ENCODE peak calls at places on chromosomes 11 and 22, in six cellular contexts. H is CD8-positive, alpha-beta T cell; N is body of pancreas; Q is IMR-90; K is Peyer's patch; W is transverse colon. F is an unnamed sample.
A peak's percentile ranks its signal among the peaks of the same experiment; 100 is the strongest.

GRCh38 chr11:118572914-118573550 is 823 bp downstream of the ARCN1 start:
- DNase-seq in N (no peak), W (no peak), Q (peak; percentile 75), H (no peak), K (no peak), F (peak; percentile 10)

GRCh38 chr11:72432347-72433287 is 1.7 kb downstream of the CLPB start:
- DNase-seq in H (no peak), K (no peak), N (no peak), Q (no peak), W (no peak), F (no peak)

GRCh38 chr11:77206264-77207018 is 78.4 kb downstream of the MYO7A start:
- DNase-seq in W (no peak), H (no peak), K (no peak), N (no peak), Q (no peak), F (no peak)

GRCh38 chr22:19571207-19571795 is 47.1 kb upstream of the CLDN5 start:
- DNase-seq in Q (peak; percentile 63), N (no peak), K (no peak), H (no peak), W (no peak), F (no peak)

GRCh38 chr11:116387623-116388022 is 385.2 kb downstream of the BUD13 start:
- DNase-seq in Q (no peak), N (no peak), W (no peak), H (no peak), K (no peak), F (no peak)

GRCh38 chr11:22193348-22194051 is 615 bp downstream of the ANO5 start:
- DNase-seq in N (peak; percentile 31), W (peak; percentile 14), H (peak; percentile 7), K (no peak), Q (no peak), F (no peak)

GRCh38 chr22:26680485-26680884 is 23.1 kb downstream of the MIAT start:
- DNase-seq in Q (no peak), H (no peak), W (no peak), N (no peak), K (no peak), F (no peak)

GRCh38 chr11:119318240-119319135 is 1.6 kb upstream of the MCAM start:
- DNase-seq in N (peak; percentile 45), Q (peak; percentile 81), W (peak; percentile 64), K (peak; percentile 49), H (no peak), F (no peak)

GRCh38 chr11:119144825-119145476 is 3.9 kb upstream of the ABCG4 start:
- DNase-seq in H (peak; percentile 32), K (peak; percentile 72), W (peak; percentile 76), N (peak; percentile 69), Q (peak; percentile 68), F (no peak)

GRCh38 chr11:101835465-101836063 is 79.2 kb upstream of the CEP126 start:
- DNase-seq in H (no peak), W (no peak), N (no peak), Q (peak; percentile 24), K (no peak), F (no peak)

GRCh38 chr11:88303037-88303436 is 34.5 kb downstream of the CTSC start:
- DNase-seq in W (no peak), K (no peak), H (no peak), N (no peak), Q (no peak), F (no peak)

GRCh38 chr22:44269757-44270555 is 42.8 kb downstream of the SHISAL1 start:
- DNase-seq in N (no peak), W (no peak), K (no peak), H (no peak), Q (no peak), F (no peak)

GRCh38 chr22:24768537-24769374 is 5.8 kb downstream of the PIWIL3 start:
- DNase-seq in N (peak; percentile 84), W (peak; percentile 74), K (peak; percentile 64), Q (peak; percentile 76), H (no peak), F (no peak)

GRCh38 chr22:50206599-50206998 is 5.8 kb downstream of the SELENOO start:
- DNase-seq in H (no peak), N (peak; percentile 27), W (peak; percentile 29), K (no peak), Q (peak; percentile 26), F (no peak)

GRCh38 chr22:41480397-41480735 is 11.4 kb downstream of the ACO2 start:
- DNase-seq in K (no peak), H (no peak), Q (peak; percentile 92), W (no peak), N (no peak), F (no peak)

GRCh38 chr22:24495365-24495675 is 188 bp downstream of the UPB1 start:
- DNase-seq in Q (no peak), N (no peak), H (no peak), K (no peak), W (no peak), F (no peak)

GRCh38 chr11:126421243-126421642 is 65.8 kb downstream of the ST3GAL4 start:
- DNase-seq in K (no peak), H (no peak), W (no peak), N (no peak), Q (no peak), F (no peak)

GRCh38 chr11:123233280-123233977 is 38.4 kb upstream of the CLMP start:
- DNase-seq in H (no peak), Q (no peak), K (no peak), W (no peak), N (no peak), F (no peak)

GRCh38 chr11:3126207-3126865 is 38.8 kb downstream of the OSBPL5 start:
- DNase-seq in K (peak; percentile 90), Q (no peak), N (peak; percentile 27), H (no peak), W (peak; percentile 93), F (no peak)

GRCh38 chr11:73249304-73249703 is 22.8 kb upstream of the P2RY6 start:
- DNase-seq in Q (peak; percentile 22), W (peak; percentile 28), N (no peak), K (no peak), H (no peak), F (no peak)

GRCh38 chr11:111297696-111298095 is 650 bp upstream of the POU2AF3 start:
- DNase-seq in K (no peak), H (no peak), W (no peak), Q (no peak), N (no peak), F (no peak)

GRCh38 chr11:111301004-111301839 is 2.9 kb downstream of the POU2AF3 start:
- DNase-seq in K (no peak), W (no peak), Q (no peak), N (no peak), H (no peak), F (no peak)

GRCh38 chr11:111300569-111300968 is 2.2 kb downstream of the POU2AF3 start:
- DNase-seq in H (no peak), N (no peak), K (no peak), Q (no peak), W (no peak), F (no peak)

GRCh38 chr11:111298466-111299110 is at the start of gene POU2AF3:
- DNase-seq in N (no peak), H (no peak), Q (no peak), K (peak; percentile 50), W (no peak), F (no peak)

GRCh38 chr11:111299111-111300026 is 1.0 kb downstream of the POU2AF3 start:
- DNase-seq in K (peak; percentile 85), N (peak; percentile 81), W (peak; percentile 73), Q (peak; percentile 23), H (no peak), F (no peak)
- TF ChIP-seq CTCF in K (peak; percentile 75), N (peak; percentile 75), W (peak; percentile 59), Q (peak; percentile 50), H (no peak), F (no peak)

GRCh38 chr11:121295246-121296007 is 2.9 kb downstream of the SC5D start:
- DNase-seq in N (no peak), Q (no peak), K (no peak), H (no peak), W (no peak), F (no peak)

GRCh38 chr11:121291319-121291718 is 1.3 kb upstream of the SC5D start:
- DNase-seq in H (no peak), Q (no peak), K (no peak), W (no peak), N (no peak), F (no peak)

GRCh38 chr11:121292503-121293275 is at the start of gene SC5D:
- DNase-seq in N (peak; percentile 96), W (peak; percentile 96), H (peak; percentile 96), Q (peak; percentile 90), K (peak; percentile 97), F (peak; percentile 91)

GRCh38 chr11:121293276-121293569 is 652 bp downstream of the SC5D start:
- DNase-seq in N (no peak), W (no peak), K (no peak), Q (peak; percentile 31), H (no peak), F (no peak)

DNA sequence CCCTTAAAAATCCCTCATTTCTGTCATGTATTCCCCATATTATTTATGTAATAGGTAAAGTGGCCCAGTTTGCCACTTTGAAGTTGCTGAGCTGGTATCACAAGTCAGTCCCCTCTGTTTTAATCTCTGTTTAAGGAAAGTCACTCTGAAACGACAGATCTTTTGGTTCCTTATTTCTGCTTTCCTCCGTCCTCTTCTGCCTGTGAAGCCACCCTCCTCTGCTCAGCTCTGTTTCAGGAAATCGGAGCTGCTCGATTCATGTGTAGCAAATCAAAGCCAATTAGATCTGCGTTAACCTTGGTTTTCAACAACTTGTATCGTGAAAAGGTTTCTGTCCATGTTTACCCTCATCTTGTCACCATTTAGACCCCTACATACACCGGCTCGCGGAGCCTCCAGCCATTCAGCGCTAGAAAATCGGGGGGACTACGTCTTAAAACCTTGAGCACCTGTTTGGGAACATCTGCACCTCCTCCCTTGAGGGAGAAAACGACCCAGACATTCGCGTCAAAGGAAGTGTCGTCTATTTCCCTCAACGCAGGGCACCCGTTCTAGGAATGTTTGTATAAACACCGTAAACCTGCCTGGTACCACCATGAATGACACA is 572 bp upstream of the SC5D start:
- DNase-seq in Q (peak; percentile 5), H (no peak), W (peak; percentile 11), K (no peak), N (peak; percentile 14), F (no peak)
- H3K27ac ChIP-seq in Q (no peak overlapping the region), H (peak overlapping the region; percentile 97), W (peak overlapping the region; percentile 90), K (peak overlapping the region; percentile 89), N (peak overlapping the region; percentile 95), F (peak overlapping the region; percentile 96)

GRCh38 chr11:1908579-1908978 is 10.9 kb upstream of the TNNT3 start:
- DNase-seq in N (no peak), H (no peak), W (no peak), K (no peak), Q (no peak), F (no peak)
- H3K27me3 ChIP-seq in N (no peaks in the 10 kb centered on the region), H (no peaks in the 10 kb centered on the region), W (no peaks in the 10 kb centered on the region), K (no peaks in the 10 kb centered on the region), Q (peaks cover 23% of the 10 kb centered on the region), F (no peaks in the 10 kb centered on the region)

GRCh38 chr22:47837703-47838102 is 1075.3 kb downstream of the TBC1D22A start:
- DNase-seq in W (no peak), N (no peak), K (no peak), H (no peak), Q (no peak), F (no peak)

GRCh38 chr22:47842119-47842518 is 1079.7 kb downstream of the TBC1D22A start:
- DNase-seq in N (no peak), K (no peak), H (no peak), Q (no peak), W (no peak), F (no peak)

GRCh38 chr22:47836957-47837356 is 1074.5 kb downstream of the TBC1D22A start:
- DNase-seq in Q (no peak), H (no peak), K (no peak), N (no peak), W (no peak), F (no peak)

GRCh38 chr22:47841166-47841565 is 1078.7 kb downstream of the TBC1D22A start:
- DNase-seq in K (no peak), W (no peak), Q (no peak), N (no peak), H (no peak), F (no peak)

GRCh38 chr22:47839586-47840245 is 1077.3 kb downstream of the TBC1D22A start:
- DNase-seq in Q (no peak), N (no peak), K (no peak), H (no peak), W (no peak), F (no peak)
- TF ChIP-seq CTCF in Q (no peak), N (no peak), K (no peak), H (no peak), W (no peak), F (no peak)